ENCODE peak calls at places on chromosomes 4 and X, in seven cellular contexts. One of them, this sample, is unnamed. For H3K4me1, the result is how much of the 10 kb centered on the place peaks cover.

GRCh38 chr4:139595989-139596679 is 40.1 kb upstream of the SETD7 start:
- DNase-seq in pancreas: no peak
- DNase-seq in sigmoid colon: peak
- DNase-seq in Peyer's patch: no peak
- DNase-seq in fibroblast of lung: peak
- DNase-seq in thoracic aorta: no peak
- DNase-seq in A549: peak
- DNase-seq in this sample: peak

GRCh38 chr4:154711522-154711921 is 32.3 kb upstream of the LRAT start:
- DNase-seq in Peyer's patch: no peak
- DNase-seq in sigmoid colon: no peak
- DNase-seq in pancreas: no peak
- DNase-seq in thoracic aorta: no peak
- DNase-seq in A549: no peak
- DNase-seq in fibroblast of lung: no peak
- DNase-seq in this sample: no peak

GRCh38 chrX:131068945-131069719 is 11.0 kb downstream of the ARHGAP36 start:
- DNase-seq in A549: peak
- DNase-seq in thoracic aorta: no peak
- DNase-seq in pancreas: peak
- DNase-seq in fibroblast of lung: peak
- DNase-seq in Peyer's patch: no peak
- DNase-seq in sigmoid colon: no peak
- DNase-seq in this sample: no peak

GRCh38 chrX:49041683-49042529 is 1.3 kb downstream of the TFE3 start:
- DNase-seq in pancreas: no peak
- DNase-seq in sigmoid colon: no peak
- DNase-seq in thoracic aorta: no peak
- DNase-seq in A549: peak
- DNase-seq in Peyer's patch: no peak
- DNase-seq in fibroblast of lung: peak
- DNase-seq in this sample: no peak

GRCh38 chr4:134201216-134202098 is at the start of gene PABPC4L:
- DNase-seq in A549: peak
- DNase-seq in pancreas: peak
- DNase-seq in sigmoid colon: peak
- DNase-seq in thoracic aorta: no peak
- DNase-seq in fibroblast of lung: peak
- DNase-seq in Peyer's patch: no peak
- DNase-seq in this sample: no peak

GRCh38 chrX:18649498-18649951 is 22.4 kb downstream of the RS1 start:
- DNase-seq in Peyer's patch: no peak
- DNase-seq in pancreas: no peak
- DNase-seq in fibroblast of lung: no peak
- DNase-seq in sigmoid colon: no peak
- DNase-seq in A549: no peak
- DNase-seq in thoracic aorta: no peak
- DNase-seq in this sample: no peak

GRCh38 chr4:185307136-185307950 is 88.4 kb downstream of the LRP2BP start:
- DNase-seq in thoracic aorta: no peak
- DNase-seq in fibroblast of lung: no peak
- DNase-seq in A549: no peak
- DNase-seq in pancreas: no peak
- DNase-seq in Peyer's patch: no peak
- DNase-seq in sigmoid colon: no peak
- DNase-seq in this sample: no peak

GRCh38 chr4:47668810-47669408 is 169.0 kb downstream of the CORIN start:
- DNase-seq in thoracic aorta: no peak
- DNase-seq in A549: peak
- DNase-seq in fibroblast of lung: peak
- DNase-seq in Peyer's patch: no peak
- DNase-seq in sigmoid colon: no peak
- DNase-seq in pancreas: peak
- DNase-seq in this sample: no peak

GRCh38 chrX:48945517-48946348 is 11.7 kb downstream of the OTUD5 start:
- DNase-seq in A549: peak
- DNase-seq in thoracic aorta: no peak
- DNase-seq in fibroblast of lung: peak
- DNase-seq in sigmoid colon: no peak
- DNase-seq in Peyer's patch: peak
- DNase-seq in pancreas: peak
- DNase-seq in this sample: no peak

GRCh38 chr4:7608043-7608442 is 173.3 kb upstream of the PSAPL1 start:
- DNase-seq in sigmoid colon: no peak
- DNase-seq in Peyer's patch: no peak
- DNase-seq in A549: no peak
- DNase-seq in pancreas: no peak
- DNase-seq in thoracic aorta: no peak
- DNase-seq in fibroblast of lung: no peak
- DNase-seq in this sample: no peak

GRCh38 chrX:24259544-24260240 is 54.2 kb downstream of the SUPT20HL2 start:
- DNase-seq in thoracic aorta: no peak
- DNase-seq in Peyer's patch: peak
- DNase-seq in fibroblast of lung: peak
- DNase-seq in A549: peak
- DNase-seq in pancreas: peak
- DNase-seq in sigmoid colon: peak
- DNase-seq in this sample: no peak

GRCh38 chrX:54494970-54495813 is 842 bp downstream of the FGD1 start:
- DNase-seq in sigmoid colon: no peak
- DNase-seq in A549: no peak
- DNase-seq in fibroblast of lung: peak
- DNase-seq in thoracic aorta: no peak
- DNase-seq in pancreas: no peak
- DNase-seq in Peyer's patch: no peak
- DNase-seq in this sample: no peak

GRCh38 chrX:2425281-2426071 is 75.3 kb downstream of the DHRSX start:
- DNase-seq in A549: no peak
- DNase-seq in sigmoid colon: no peak
- DNase-seq in pancreas: no peak
- DNase-seq in Peyer's patch: no peak
- DNase-seq in fibroblast of lung: no peak
- DNase-seq in thoracic aorta: no peak
- DNase-seq in this sample: no peak

GRCh38 chr4:48909697-48910096 is 3.1 kb upstream of the OCIAD2 start:
- DNase-seq in fibroblast of lung: peak
- DNase-seq in Peyer's patch: peak
- DNase-seq in A549: peak
- DNase-seq in pancreas: no peak
- DNase-seq in thoracic aorta: peak
- DNase-seq in sigmoid colon: no peak
- DNase-seq in this sample: no peak

GRCh38 chr4:48645225-48645794 is 134.8 kb downstream of the FRYL start:
- DNase-seq in pancreas: no peak
- DNase-seq in fibroblast of lung: no peak
- DNase-seq in sigmoid colon: no peak
- DNase-seq in A549: no peak
- DNase-seq in Peyer's patch: no peak
- DNase-seq in thoracic aorta: no peak
- DNase-seq in this sample: no peak

GRCh38 chr4:41212221-41213203 is 1.8 kb downstream of the APBB2 start:
- DNase-seq in pancreas: peak
- DNase-seq in thoracic aorta: no peak
- DNase-seq in Peyer's patch: peak
- DNase-seq in sigmoid colon: peak
- DNase-seq in A549: peak
- DNase-seq in fibroblast of lung: peak
- DNase-seq in this sample: no peak

GRCh38 chr4:184621518-184621917 is 27.7 kb downstream of the CASP3 start:
- DNase-seq in A549: no peak
- DNase-seq in pancreas: no peak
- DNase-seq in fibroblast of lung: no peak
- DNase-seq in Peyer's patch: no peak
- DNase-seq in sigmoid colon: no peak
- DNase-seq in thoracic aorta: no peak
- DNase-seq in this sample: no peak

GRCh38 chr4:86500527-86500926 is 93.6 kb upstream of the PTPN13 start:
- DNase-seq in sigmoid colon: no peak
- DNase-seq in Peyer's patch: no peak
- DNase-seq in fibroblast of lung: no peak
- DNase-seq in A549: no peak
- DNase-seq in thoracic aorta: no peak
- DNase-seq in pancreas: no peak
- DNase-seq in this sample: no peak

GRCh38 chrX:40154853-40155616 is 57.3 kb upstream of the BCOR start:
- DNase-seq in thoracic aorta: no peak
- DNase-seq in Peyer's patch: peak
- DNase-seq in A549: peak
- DNase-seq in pancreas: peak
- DNase-seq in sigmoid colon: peak
- DNase-seq in fibroblast of lung: peak
- DNase-seq in this sample: no peak

GRCh38 chr4:105474110-105474518 is 252 bp upstream of the PPA2 start:
- DNase-seq in sigmoid colon: peak
- DNase-seq in thoracic aorta: peak
- DNase-seq in A549: peak
- DNase-seq in fibroblast of lung: peak
- DNase-seq in Peyer's patch: no peak
- DNase-seq in pancreas: no peak
- DNase-seq in this sample: peak
- H3K27ac ChIP-seq in sigmoid colon: peak
- H3K27ac ChIP-seq in thoracic aorta: peak
- H3K27ac ChIP-seq in A549: peak
- H3K27ac ChIP-seq in fibroblast of lung: peak
- H3K27ac ChIP-seq in Peyer's patch: peak
- H3K27ac ChIP-seq in pancreas: peak
- H3K27ac ChIP-seq in this sample: peak

GRCh38 chr4:15413010-15413622 is 14.7 kb upstream of the C1QTNF7 start:
- DNase-seq in pancreas: no peak
- DNase-seq in thoracic aorta: no peak
- DNase-seq in sigmoid colon: no peak
- DNase-seq in fibroblast of lung: peak
- DNase-seq in Peyer's patch: no peak
- DNase-seq in A549: no peak
- DNase-seq in this sample: no peak

GRCh38 chr4:15416357-15417327 is 11.2 kb upstream of the C1QTNF7 start:
- DNase-seq in A549: no peak
- DNase-seq in thoracic aorta: no peak
- DNase-seq in Peyer's patch: no peak
- DNase-seq in pancreas: no peak
- DNase-seq in fibroblast of lung: no peak
- DNase-seq in sigmoid colon: no peak
- DNase-seq in this sample: no peak

GRCh38 chr4:15410750-15411149 is 17.1 kb upstream of the C1QTNF7 start:
- DNase-seq in thoracic aorta: no peak
- DNase-seq in sigmoid colon: no peak
- DNase-seq in Peyer's patch: no peak
- DNase-seq in fibroblast of lung: peak
- DNase-seq in pancreas: no peak
- DNase-seq in A549: no peak
- DNase-seq in this sample: no peak

GRCh38 chr4:15413623-15414019 is 14.2 kb upstream of the C1QTNF7 start:
- DNase-seq in pancreas: no peak
- DNase-seq in sigmoid colon: no peak
- DNase-seq in A549: no peak
- DNase-seq in Peyer's patch: no peak
- DNase-seq in fibroblast of lung: no peak
- DNase-seq in thoracic aorta: no peak
- DNase-seq in this sample: no peak

DNA sequence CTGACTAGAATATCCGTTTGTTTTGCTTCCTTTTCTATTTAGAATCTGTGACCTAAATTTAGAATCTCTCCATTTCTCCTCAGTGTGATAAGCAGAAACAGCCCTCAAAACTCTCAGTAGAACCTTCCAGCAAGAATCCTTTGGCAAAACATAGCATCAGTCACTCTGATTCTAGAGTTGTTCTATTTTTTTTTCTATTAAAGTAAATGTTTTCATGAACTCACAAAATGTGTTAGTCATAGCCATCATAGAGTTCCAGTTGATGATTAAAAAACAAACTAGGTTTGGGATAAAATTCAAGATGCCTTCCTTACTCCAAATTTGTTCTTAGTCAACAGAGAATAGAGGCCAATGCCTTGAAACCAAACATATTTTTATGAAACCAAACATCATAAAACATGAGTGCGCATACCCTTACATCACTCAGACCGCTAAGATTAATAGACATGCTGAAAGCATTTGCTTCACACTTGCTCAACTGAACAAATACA is 13.2 kb upstream of the C1QTNF7 start:
- DNase-seq in pancreas: no peak
- DNase-seq in thoracic aorta: no peak
- DNase-seq in Peyer's patch: no peak
- DNase-seq in sigmoid colon: no peak
- DNase-seq in A549: no peak
- DNase-seq in fibroblast of lung: peak
- DNase-seq in this sample: no peak
- H3K4me1 ChIP-seq in pancreas: under half
- H3K4me1 ChIP-seq in thoracic aorta: half or more
- H3K4me1 ChIP-seq in Peyer's patch: under half
- H3K4me1 ChIP-seq in sigmoid colon: under half
- H3K4me1 ChIP-seq in A549: under half
- H3K4me1 ChIP-seq in fibroblast of lung: under half
- H3K4me1 ChIP-seq in this sample: under half

GRCh38 chr4:153465583-153465921 is 608 bp upstream of the TMEM131L start:
- DNase-seq in A549: peak
- DNase-seq in sigmoid colon: peak
- DNase-seq in pancreas: peak
- DNase-seq in thoracic aorta: peak
- DNase-seq in Peyer's patch: peak
- DNase-seq in fibroblast of lung: peak
- DNase-seq in this sample: peak
- TF ChIP-seq CTCF in A549: no peak
- TF ChIP-seq CTCF in sigmoid colon: no peak
- TF ChIP-seq CTCF in pancreas: no peak
- TF ChIP-seq CTCF in thoracic aorta: peak
- TF ChIP-seq CTCF in Peyer's patch: no peak
- TF ChIP-seq CTCF in fibroblast of lung: no peak
- TF ChIP-seq CTCF in this sample: no peak

GRCh38 chrX:21800344-21800770 is 39.1 kb upstream of the MBTPS2 start:
- DNase-seq in sigmoid colon: no peak
- DNase-seq in thoracic aorta: no peak
- DNase-seq in Peyer's patch: no peak
- DNase-seq in A549: no peak
- DNase-seq in pancreas: no peak
- DNase-seq in fibroblast of lung: peak
- DNase-seq in this sample: no peak

GRCh38 chrX:21799767-21800166 is 39.6 kb upstream of the MBTPS2 start:
- DNase-seq in fibroblast of lung: no peak
- DNase-seq in sigmoid colon: no peak
- DNase-seq in thoracic aorta: no peak
- DNase-seq in A549: no peak
- DNase-seq in pancreas: no peak
- DNase-seq in Peyer's patch: no peak
- DNase-seq in this sample: no peak

GRCh38 chrX:21802844-21803243 is 36.6 kb upstream of the MBTPS2 start:
- DNase-seq in thoracic aorta: no peak
- DNase-seq in Peyer's patch: no peak
- DNase-seq in sigmoid colon: no peak
- DNase-seq in A549: no peak
- DNase-seq in pancreas: no peak
- DNase-seq in fibroblast of lung: no peak
- DNase-seq in this sample: no peak

GRCh38 chrX:21802054-21802660 is 37.3 kb upstream of the MBTPS2 start:
- DNase-seq in fibroblast of lung: no peak
- DNase-seq in pancreas: no peak
- DNase-seq in sigmoid colon: no peak
- DNase-seq in thoracic aorta: no peak
- DNase-seq in A549: no peak
- DNase-seq in Peyer's patch: no peak
- DNase-seq in this sample: no peak

GRCh38 chrX:21798677-21799219 is 40.7 kb upstream of the MBTPS2 start:
- DNase-seq in fibroblast of lung: peak
- DNase-seq in Peyer's patch: no peak
- DNase-seq in thoracic aorta: no peak
- DNase-seq in pancreas: peak
- DNase-seq in A549: peak
- DNase-seq in sigmoid colon: no peak
- DNase-seq in this sample: no peak
- H3K27ac ChIP-seq in fibroblast of lung: no peak
- H3K27ac ChIP-seq in Peyer's patch: no peak
- H3K27ac ChIP-seq in thoracic aorta: peak
- H3K27ac ChIP-seq in pancreas: no peak
- H3K27ac ChIP-seq in A549: no peak
- H3K27ac ChIP-seq in sigmoid colon: peak
- H3K27ac ChIP-seq in this sample: no peak